ENCODE peak calls at places on chromosomes 7 and 10, in five cellular contexts. F is neural progenitor cell, X is GM23338, U is MM.1S, D is PC-3. R is an unnamed sample.

GRCh38 chr7:158258411-158259130 is 329.1 kb downstream of the PTPRN2 start:
- DNase-seq in U (no peak), D (no peak), F (no peak), X (no peak), R (no peak)

GRCh38 chr10:106711313-106711906 is 453.1 kb downstream of the SORCS1 start:
- DNase-seq in U (peak; percentile 34), F (peak; percentile 41), D (peak; percentile 42), X (peak; percentile 82), R (peak; percentile 19)

GRCh38 chr10:49328401-49329185 is 29.6 kb downstream of the C10orf71 start:
- DNase-seq in X (no peak), D (no peak), U (no peak), F (no peak), R (no peak)

GRCh38 chr7:110356438-110356837 is 734.5 kb upstream of the LRRN3 start:
- DNase-seq in F (no peak), X (no peak), D (no peak), U (no peak), R (no peak)

GRCh38 chr10:11176746-11177145 is 159.1 kb downstream of the CELF2 start:
- DNase-seq in X (no peak), U (peak; percentile 62), D (no peak), F (no peak), R (no peak)

GRCh38 chr7:148761499-148762278 is 63.0 kb downstream of the CUL1 start:
- DNase-seq in D (no peak), X (no peak), U (no peak), F (no peak), R (no peak)

GRCh38 chr7:23530355-23530754 is 1.4 kb downstream of the TRA2A start:
- DNase-seq in F (peak; percentile 51), X (peak; percentile 71), D (peak; percentile 51), U (peak; percentile 67), R (peak; percentile 72)

GRCh38 chr10:78634389-78634815 is 434.4 kb upstream of the ZMIZ1 start:
- DNase-seq in X (no peak), F (peak; percentile 22), D (peak; percentile 78), U (no peak), R (peak; percentile 53)

GRCh38 chr7:45697576-45698136 is 123.5 kb downstream of the ADCY1 start:
- DNase-seq in D (no peak), F (no peak), U (no peak), X (no peak), R (no peak)

GRCh38 chr10:43078986-43079273 is 2.1 kb downstream of the RET start:
- DNase-seq in X (peak; percentile 83), F (peak; percentile 79), U (no peak), D (no peak), R (no peak)

GRCh38 chr10:4546500-4546899 is 279.5 kb upstream of the AKR1E2 start:
- DNase-seq in U (no peak), X (no peak), F (no peak), D (peak; percentile 47), R (no peak)

GRCh38 chr10:6163364-6164270 is 39.1 kb upstream of the PFKFB3 start:
- DNase-seq in F (peak; percentile 84), X (peak; percentile 88), D (peak; percentile 75), U (peak; percentile 94), R (peak; percentile 57)

GRCh38 chr7:93228302-93228701 is 2.0 kb upstream of the HEPACAM2 start:
- DNase-seq in X (peak; percentile 80), D (peak; percentile 81), F (peak; percentile 71), U (peak; percentile 76), R (peak; percentile 64)

GRCh38 chr10:122780391-122780790 is 65.3 kb downstream of the CUZD1 start:
- DNase-seq in F (no peak), X (no peak), U (no peak), D (peak; percentile 52), R (no peak)

GRCh38 chr7:41910916-41911315 is 208.0 kb upstream of the INHBA start:
- DNase-seq in X (no peak), D (no peak), F (no peak), U (no peak), R (no peak)
- H3F3A ChIP-seq in X (no peaks in the 10 kb centered on the region), D (peaks cover 1% of the 10 kb centered on the region), F (no peaks in the 10 kb centered on the region), U (no peaks in the 10 kb centered on the region), R (no peaks in the 10 kb centered on the region)

DNA sequence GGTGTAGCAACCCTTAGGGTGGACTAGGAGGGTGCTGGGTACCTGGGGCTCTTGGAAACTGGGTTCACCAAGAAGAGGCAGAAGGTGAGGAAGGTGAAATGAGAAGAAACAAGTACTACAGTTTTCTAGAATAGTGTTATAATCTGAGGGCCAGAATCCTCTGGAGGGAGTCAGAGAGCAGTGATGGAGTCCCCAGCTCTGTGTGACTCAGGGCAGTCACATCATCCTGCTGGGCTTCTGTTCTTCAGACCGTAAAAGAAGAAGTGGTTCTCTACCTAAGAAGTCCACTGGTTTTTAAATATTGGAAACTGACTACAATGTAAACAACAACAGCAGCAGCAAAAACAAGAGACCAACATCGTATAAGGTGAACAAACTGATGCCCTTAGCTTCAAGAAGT is 197.3 kb downstream of the PRPF18 start:
- DNase-seq in D (peak; percentile 45), X (peak; percentile 52), F (peak; percentile 48), U (peak; percentile 23), R (no peak)
- TF ChIP-seq CTCF in D (peak; percentile 47), X (peak; percentile 75), F (peak; percentile 45), U (peak; percentile 19), R (peak; percentile 57)

GRCh38 chr7:97011536-97012292 is 6.4 kb downstream of the DLX6 start:
- DNase-seq in F (no peak), X (peak; percentile 1), U (no peak), D (no peak), R (no peak)

GRCh38 chr7:97013555-97013954 is 8.2 kb downstream of the DLX6 start:
- DNase-seq in U (no peak), X (no peak), D (no peak), F (no peak), R (no peak)

GRCh38 chr7:97011104-97011503 is 5.8 kb downstream of the DLX6 start:
- DNase-seq in D (no peak), F (no peak), U (no peak), X (no peak), R (no peak)

GRCh38 chr7:97013025-97013424 is 7.7 kb downstream of the DLX6 start:
- DNase-seq in X (peak; percentile 79), F (peak; percentile 42), U (no peak), D (no peak), R (no peak)

DNA sequence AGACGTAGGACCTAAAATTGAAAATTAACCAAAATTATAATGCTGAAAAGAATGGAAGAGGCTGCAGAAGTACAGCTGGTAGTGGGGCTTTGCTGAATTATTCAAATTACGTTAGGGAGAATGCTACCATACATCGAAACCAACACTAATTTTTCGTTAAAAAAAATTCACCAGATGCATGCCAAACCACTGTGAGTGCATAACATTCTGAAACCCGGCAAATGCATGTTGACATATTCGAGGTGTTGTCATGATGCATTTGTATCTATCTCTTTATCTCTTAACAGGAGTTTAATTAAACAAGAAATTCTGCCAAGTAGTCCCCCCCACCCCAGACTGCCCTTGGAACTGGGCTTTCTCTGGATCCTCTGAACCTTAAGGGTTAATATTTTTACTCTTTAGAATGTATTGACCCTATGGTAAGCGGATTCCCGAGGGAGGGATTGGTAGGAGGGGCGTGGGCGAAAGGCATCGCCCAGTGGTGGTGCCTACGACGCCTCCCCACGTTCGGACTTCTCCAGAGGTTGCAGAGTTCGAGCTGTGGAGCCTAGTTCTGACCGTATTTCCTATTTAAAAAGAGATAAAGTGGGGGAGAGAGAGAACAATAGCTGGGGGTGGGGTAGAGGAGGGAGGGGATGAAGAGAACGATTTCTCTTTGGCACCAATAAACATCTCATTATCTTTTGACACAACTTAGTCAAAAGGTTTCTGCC is 7.1 kb downstream of the DLX6 start:
- DNase-seq in F (peak; percentile 70), D (no peak), U (no peak), X (peak; percentile 62), R (no peak)
- TF ChIP-seq EZH2 in F (peak; percentile 51), D (no peak), U (no peak), X (peak; percentile 56), R (no peak)

GRCh38 chr7:134795231-134795630 is 15.8 kb downstream of the CALD1 start:
- DNase-seq in U (no peak), F (no peak), X (no peak), D (no peak), R (no peak)

GRCh38 chr7:134798155-134798554 is 18.7 kb downstream of the CALD1 start:
- DNase-seq in D (no peak), U (no peak), F (no peak), X (no peak), R (no peak)

GRCh38 chr7:134788191-134788590 is 8.8 kb downstream of the CALD1 start:
- DNase-seq in F (no peak), D (no peak), X (no peak), U (no peak), R (no peak)

GRCh38 chr7:134789967-134790685 is 10.7 kb downstream of the CALD1 start:
- DNase-seq in U (no peak), F (no peak), D (no peak), X (no peak), R (no peak)

GRCh38 chr7:134792968-134793367 is 13.5 kb downstream of the CALD1 start:
- DNase-seq in F (no peak), X (no peak), U (no peak), D (no peak), R (no peak)
- H3F3A ChIP-seq in F (no peaks in the 10 kb centered on the region), X (no peaks in the 10 kb centered on the region), U (no peaks in the 10 kb centered on the region), D (no peaks in the 10 kb centered on the region), R (no peaks in the 10 kb centered on the region)

GRCh38 chr10:103254113-103254512 is 8.4 kb downstream of the RPEL1 start:
- DNase-seq in U (no peak), D (no peak), X (no peak), F (no peak), R (no peak)
- TF ChIP-seq CTCF in U (no peak), D (no peak), X (no peak), F (no peak), R (no peak)

GRCh38 chr7:149772236-149772820 is 1.1 kb downstream of the ZNF467 start:
- DNase-seq in D (no peak), F (peak; percentile 65), X (peak; percentile 75), U (peak; percentile 35), R (no peak)
- TF ChIP-seq EZH2 in D (no peak), F (no peak), X (no peak), U (no peak), R (no peak)

DNA sequence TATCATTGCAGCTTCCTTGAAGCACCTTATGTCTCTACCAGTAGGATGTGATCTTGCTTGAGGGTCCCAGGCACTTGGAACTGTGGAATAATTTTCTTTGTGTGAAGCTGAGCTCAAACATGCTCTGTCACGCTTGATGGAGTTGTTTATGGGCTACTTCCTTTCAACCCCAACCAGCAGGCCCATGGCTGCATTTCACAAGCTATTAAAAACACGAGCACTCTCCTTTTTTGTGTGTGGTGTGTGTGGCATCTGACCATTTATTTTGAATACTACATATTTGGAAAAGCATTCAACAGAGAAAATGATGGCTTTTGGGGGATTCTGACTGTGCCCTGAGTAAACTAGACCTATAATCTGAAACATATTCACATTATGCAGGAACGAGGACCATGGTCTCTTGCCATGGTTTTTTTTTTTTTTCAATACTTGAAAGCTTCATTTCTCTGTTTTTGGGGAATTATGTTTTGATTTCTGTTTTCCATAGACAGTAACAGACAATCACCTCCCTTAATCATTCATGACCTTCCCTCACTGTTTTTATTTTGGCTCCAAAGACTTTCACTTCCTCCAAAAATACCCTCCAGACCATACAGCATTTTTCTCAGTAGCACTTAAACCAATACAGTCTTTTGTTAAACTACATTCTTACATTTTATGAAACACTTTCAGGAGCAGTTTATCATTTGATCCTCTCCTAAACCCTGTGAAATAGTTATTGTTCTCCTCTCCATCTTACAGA is 233.6 kb upstream of the BMPER start:
- DNase-seq in D (no peak), U (no peak), X (no peak), F (no peak), R (no peak)
- H3F3A ChIP-seq in D (no peaks in the 10 kb centered on the region), U (no peaks in the 10 kb centered on the region), X (no peaks in the 10 kb centered on the region), F (no peaks in the 10 kb centered on the region), R (no peaks in the 10 kb centered on the region)